ENCODE peak calls at places on chromosomes 3 and 15, in seven cellular contexts. I is endothelial cell of umbilical vein; J is transverse colon; V is CD8-positive, alpha-beta T cell; B is tibial artery; A is stomach; W is MM.1S. D is an unnamed sample.

GRCh38 chr15:90104551-90104950 is 2.3 kb upstream of the IDH2 start:
- DNase-seq in I (no peak), J (peak; percentile 59), V (no peak), B (no peak), A (peak; percentile 86), W (no peak), D (no peak)

GRCh38 chr3:117630469-117630868 is 920.9 kb downstream of the TUSC7 start:
- DNase-seq in I (no peak), J (no peak), V (no peak), B (no peak), A (no peak), W (peak; percentile 53), D (no peak)

GRCh38 chr3:31008986-31009385 is 114.5 kb upstream of the GADL1 start:
- DNase-seq in I (no peak), J (no peak), V (no peak), B (no peak), A (no peak), W (no peak), D (peak; percentile 18)

GRCh38 chr3:55440406-55440708 is 46.7 kb downstream of the WNT5A start:
- DNase-seq in I (no peak), J (no peak), V (no peak), B (no peak), A (no peak), W (no peak), D (no peak)

GRCh38 chr3:62051506-62051905 is 321.8 kb downstream of the FEZF2 start:
- DNase-seq in I (peak; percentile 61), J (peak; percentile 47), V (no peak), B (no peak), A (peak; percentile 58), W (no peak), D (no peak)

GRCh38 chr3:97992547-97993173 is 20.4 kb upstream of the RIOX2 start:
- DNase-seq in I (no peak), J (no peak), V (no peak), B (no peak), A (no peak), W (no peak), D (no peak)

GRCh38 chr3:118204052-118204451 is 830.6 kb downstream of the IGSF11 start:
- DNase-seq in I (no peak), J (no peak), V (no peak), B (no peak), A (no peak), W (no peak), D (no peak)

GRCh38 chr15:62087671-62088360 is 21.0 kb downstream of the C2CD4A start:
- DNase-seq in I (peak; percentile 90), J (no peak), V (no peak), B (no peak), A (no peak), W (no peak), D (no peak)

GRCh38 chr3:46922426-46922825 is 44.9 kb downstream of the PTH1R start:
- DNase-seq in I (no peak), J (peak; percentile 1), V (no peak), B (peak; percentile 5), A (no peak), W (no peak), D (no peak)

GRCh38 chr3:24299236-24299635 is 195.4 kb downstream of the THRB start:
- DNase-seq in I (no peak), J (no peak), V (no peak), B (no peak), A (no peak), W (no peak), D (no peak)

GRCh38 chr3:14464521-14464920 is 62.1 kb downstream of the SLC6A6 start:
- DNase-seq in I (no peak), J (no peak), V (no peak), B (no peak), A (no peak), W (no peak), D (no peak)

GRCh38 chr3:115100806-115101205 is 46.3 kb downstream of the ZBTB20 start:
- DNase-seq in I (no peak), J (no peak), V (no peak), B (no peak), A (no peak), W (no peak), D (no peak)

GRCh38 chr15:62119224-62119925 is 45.7 kb downstream of the C2CD4B start:
- DNase-seq in I (peak; percentile 98), J (no peak), V (no peak), B (no peak), A (no peak), W (no peak), D (peak; percentile 93)

GRCh38 chr3:128488995-128489859 is 3.8 kb downstream of the GATA2 start:
- DNase-seq in I (peak; percentile 79), J (no peak), V (no peak), B (no peak), A (no peak), W (no peak), D (no peak)

GRCh38 chr3:128489860-128490649 is 2.9 kb downstream of the GATA2 start:
- DNase-seq in I (peak; percentile 77), J (no peak), V (no peak), B (peak; percentile 17), A (no peak), W (no peak), D (no peak)

GRCh38 chr3:128491071-128491899 is 1.7 kb downstream of the GATA2 start:
- DNase-seq in I (peak; percentile 50), J (no peak), V (no peak), B (peak; percentile 18), A (no peak), W (no peak), D (no peak)

GRCh38 chr3:128491900-128492352 is 1.1 kb downstream of the GATA2 start:
- DNase-seq in I (peak; percentile 41), J (no peak), V (no peak), B (no peak), A (no peak), W (no peak), D (no peak)

DNA sequence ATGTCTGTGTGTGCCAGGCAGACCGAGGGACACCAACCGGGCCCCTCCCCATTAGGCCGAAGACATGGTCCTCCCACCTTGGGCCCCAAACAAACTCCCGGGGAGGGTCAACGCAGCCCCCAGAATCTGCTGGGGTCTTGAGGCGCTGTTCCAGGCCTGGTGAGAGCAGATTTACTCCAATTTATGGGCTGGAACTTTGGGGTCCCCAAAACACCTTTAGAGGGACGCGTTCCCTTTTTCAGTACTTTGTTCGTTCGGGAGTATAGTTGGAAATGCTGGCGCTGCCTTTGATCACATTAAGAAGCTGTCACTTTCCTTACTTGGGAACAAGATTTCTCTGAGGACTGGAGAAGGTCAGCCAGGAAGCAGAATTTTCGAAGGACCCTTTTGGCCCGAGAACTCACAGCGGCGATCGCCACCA is 2.3 kb downstream of the GATA2 start:
- DNase-seq in I (peak; percentile 58), J (no peak), V (no peak), B (peak; percentile 18), A (no peak), W (no peak), D (no peak)
- TF ChIP-seq CTCF in I (no peak), J (no peak), V (no peak), B (no peak), A (no peak), W (no peak), D (no peak)

GRCh38 chr3:107235193-107235922 is 141.9 kb upstream of the CCDC54 start:
- DNase-seq in I (no peak), J (no peak), V (no peak), B (no peak), A (no peak), W (no peak), D (no peak)
- H3K27me3 ChIP-seq in I (no peaks in the 10 kb centered on the region), J (no peaks in the 10 kb centered on the region), V (no peaks in the 10 kb centered on the region), B (no peaks in the 10 kb centered on the region), A (no peaks in the 10 kb centered on the region), W (no peaks in the 10 kb centered on the region), D (no peaks in the 10 kb centered on the region)

DNA sequence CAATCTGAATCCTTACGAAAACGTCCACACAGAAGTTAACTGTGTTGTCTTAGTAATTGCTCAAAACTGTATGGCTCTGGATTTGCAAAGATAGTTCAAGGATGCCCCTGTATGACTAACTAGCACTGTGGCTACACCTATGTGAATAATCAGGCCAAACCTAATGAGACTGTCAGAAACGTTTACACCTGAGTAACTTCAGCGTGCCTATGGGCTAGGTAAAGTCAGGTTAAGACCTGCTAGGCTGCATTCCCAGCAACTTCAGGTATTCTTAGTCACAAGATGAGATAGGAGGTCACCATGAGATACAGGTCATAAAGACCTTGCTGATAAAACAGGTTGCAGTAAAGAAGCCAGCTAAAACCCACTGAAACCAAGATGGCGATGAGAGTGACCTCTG is 87.8 kb upstream of the PLXND1 start:
- DNase-seq in I (no peak), J (no peak), V (no peak), B (no peak), A (no peak), W (no peak), D (peak; percentile 29)
- TF ChIP-seq CTCF in I (no peak), J (no peak), V (no peak), B (no peak), A (no peak), W (no peak), D (no peak)

GRCh38 chr3:147418352-147418751 is 9.2 kb downstream of the ZIC1 start:
- DNase-seq in I (no peak), J (no peak), V (no peak), B (no peak), A (no peak), W (no peak), D (no peak)
- H3K27me3 ChIP-seq in I (peaks cover 90% of the 10 kb centered on the region), J (peaks cover 100% of the 10 kb centered on the region), V (peaks cover 20% of the 10 kb centered on the region), B (peaks cover 94% of the 10 kb centered on the region), A (peaks cover 84% of the 10 kb centered on the region), W (no peaks in the 10 kb centered on the region), D (peaks cover 74% of the 10 kb centered on the region)

GRCh38 chr15:84879088-84879780 is 5.2 kb upstream of the SLC28A1 start:
- DNase-seq in I (no peak), J (no peak), V (no peak), B (no peak), A (no peak), W (no peak), D (no peak)

GRCh38 chr15:84880822-84881519 is 3.5 kb upstream of the SLC28A1 start:
- DNase-seq in I (no peak), J (no peak), V (no peak), B (no peak), A (no peak), W (no peak), D (no peak)

GRCh38 chr15:84880007-84880406 is 4.5 kb upstream of the SLC28A1 start:
- DNase-seq in I (no peak), J (no peak), V (no peak), B (no peak), A (no peak), W (no peak), D (no peak)

GRCh38 chr15:84876269-84876668 is 8.2 kb upstream of the SLC28A1 start:
- DNase-seq in I (no peak), J (no peak), V (no peak), B (no peak), A (no peak), W (no peak), D (no peak)

GRCh38 chr15:84878504-84878903 is 6.0 kb upstream of the SLC28A1 start:
- DNase-seq in I (peak; percentile 55), J (peak; percentile 79), V (no peak), B (peak; percentile 57), A (peak; percentile 79), W (peak; percentile 43), D (no peak)
- TF ChIP-seq CTCF in I (peak; percentile 65), J (peak; percentile 63), V (no peak), B (peak; percentile 37), A (peak; percentile 54), W (peak; percentile 66), D (peak; percentile 68)